ENCODE peak calls at places on chromosomes 11 and 22, in five cellular contexts. U, I, Y, J and Q are unnamed samples.

GRCh38 chr22:19292262-19293230 is 1.0 kb upstream of the CLTCL1 start:
- DNase-seq in U (no peak), I (no peak), Y (no peak), J (peak), Q (no peak)

GRCh38 chr22:42074153-42074750 is at the start of gene PHETA2:
- DNase-seq in J (peak), U (no peak), Y (peak), I (no peak), Q (peak)

GRCh38 chr22:39287076-39287743 is 32.2 kb downstream of the RPL3 start:
- DNase-seq in Y (no peak), J (no peak), I (no peak), U (peak), Q (no peak)

GRCh38 chr11:112928136-112928535 is 33.1 kb upstream of the NCAM1 start:
- DNase-seq in I (no peak), Y (no peak), U (no peak), J (no peak), Q (no peak)

GRCh38 chr11:62148271-62148980 is 24.6 kb downstream of the INCENP start:
- DNase-seq in I (no peak), U (no peak), Y (no peak), J (no peak), Q (no peak)

GRCh38 chr22:23806837-23807236 is 20.1 kb downstream of the SMARCB1 start:
- DNase-seq in U (no peak), J (no peak), I (no peak), Y (no peak), Q (no peak)

GRCh38 chr11:19382131-19382611 is 141.4 kb upstream of the E2F8 start:
- DNase-seq in Y (no peak), I (no peak), J (no peak), U (peak), Q (no peak)

GRCh38 chr11:18253222-18253621 is 4.8 kb upstream of the SAA2 start:
- DNase-seq in Y (no peak), J (no peak), I (no peak), U (no peak), Q (no peak)